ENCODE peak calls at places on chromosomes 11 and 22, in ten cellular contexts. M is mucosa of descending colon, T is pancreas, D is A549, H is uterus, Y is ovary, C is endodermal cell, I is neural progenitor cell, E is cardiac muscle cell, S is Caco-2. F is an unnamed sample.

GRCh38 chr22:46897246-46897623 is 134.8 kb downstream of the TBC1D22A start:
- DNase-seq in M (no peak), T (no peak), D (peak; percentile 31), H (no peak), Y (no peak), C (peak; percentile 42), I (no peak), E (no peak), S (no peak), F (no peak)

GRCh38 chr11:118148877-118149276 is 3.7 kb downstream of the SCN4B start:
- DNase-seq in M (no peak), T (no peak), D (no peak), H (no peak), Y (no peak), C (no peak), I (no peak), E (no peak), S (no peak), F (no peak)

GRCh38 chr11:21552910-21553309 is 640.0 kb upstream of the ANO5 start:
- DNase-seq in M (no peak), T (no peak), D (peak; percentile 67), H (no peak), Y (no peak), C (no peak), I (no peak), E (no peak), S (no peak), F (no peak)

GRCh38 chr11:62805991-62806441 is 776 bp upstream of the NXF1 start:
- DNase-seq in M (no peak), T (no peak), D (no peak), H (no peak), Y (no peak), C (peak; percentile 57), I (peak; percentile 60), E (no peak), S (no peak), F (no peak)

GRCh38 chr11:120710354-120711187 is 199.0 kb downstream of the GRIK4 start:
- DNase-seq in M (peak; percentile 36), T (peak; percentile 30), D (no peak), H (peak; percentile 69), Y (peak; percentile 81), C (peak; percentile 79), I (peak; percentile 72), E (peak; percentile 13), S (peak; percentile 94), F (no peak)

GRCh38 chr11:10866893-10867331 is 9.1 kb upstream of the ZBED5 start:
- DNase-seq in M (no peak), T (no peak), D (no peak), H (no peak), Y (no peak), C (no peak), I (no peak), E (peak; percentile 20), S (no peak), F (no peak)

GRCh38 chr11:46888636-46889035 is 29.7 kb downstream of the LRP4 start:
- DNase-seq in M (no peak), T (no peak), D (no peak), H (no peak), Y (no peak), C (no peak), I (no peak), E (no peak), S (no peak), F (no peak)

GRCh38 chr22:31075961-31076360 is 5.2 kb upstream of the SMTN start:
- DNase-seq in M (peak; percentile 72), T (peak; percentile 30), D (no peak), H (peak; percentile 93), Y (peak; percentile 84), C (no peak), I (no peak), E (no peak), S (no peak), F (peak; percentile 78)

GRCh38 chr11:101862410-101863233 is 52.2 kb upstream of the CEP126 start:
- DNase-seq in M (no peak), T (no peak), D (peak; percentile 74), H (no peak), Y (no peak), C (peak; percentile 77), I (peak; percentile 63), E (peak; percentile 59), S (peak; percentile 82), F (no peak)

GRCh38 chr11:33590471-33590870 is 110.2 kb downstream of the C11orf91 start:
- DNase-seq in M (no peak), T (no peak), D (no peak), H (no peak), Y (no peak), C (no peak), I (no peak), E (no peak), S (no peak), F (no peak)

GRCh38 chr11:127000991-127001390 is 421 bp upstream of the KIRREL3 start:
- DNase-seq in M (no peak), T (no peak), D (no peak), H (no peak), Y (no peak), C (peak; percentile 41), I (peak; percentile 34), E (no peak), S (no peak), F (no peak)

GRCh38 chr11:35235944-35236666 is 97.1 kb downstream of the CD44 start:
- DNase-seq in M (peak; percentile 51), T (peak; percentile 89), D (peak; percentile 54), H (no peak), Y (no peak), C (no peak), I (no peak), E (no peak), S (no peak), F (no peak)

GRCh38 chr11:69898123-69898522 is 78.9 kb upstream of the FGF3 start:
- DNase-seq in M (peak; percentile 14), T (no peak), D (no peak), H (no peak), Y (no peak), C (no peak), I (no peak), E (no peak), S (no peak), F (no peak)

GRCh38 chr22:26835929-26836528 is 178.6 kb downstream of the MIAT start:
- DNase-seq in M (peak; percentile 31), T (peak; percentile 63), D (peak; percentile 51), H (no peak), Y (peak; percentile 25), C (peak; percentile 94), I (peak; percentile 94), E (peak; percentile 17), S (peak; percentile 41), F (no peak)

GRCh38 chr22:50272103-50272782 is 2.1 kb upstream of the MAPK11 start:
- DNase-seq in M (no peak), T (no peak), D (no peak), H (no peak), Y (no peak), C (peak; percentile 72), I (peak; percentile 45), E (no peak), S (no peak), F (no peak)

GRCh38 chr11:34685864-34686263 is 65.0 kb downstream of the EHF start:
- DNase-seq in M (no peak), T (no peak), D (no peak), H (no peak), Y (no peak), C (no peak), I (no peak), E (no peak), S (no peak), F (no peak)

DNA sequence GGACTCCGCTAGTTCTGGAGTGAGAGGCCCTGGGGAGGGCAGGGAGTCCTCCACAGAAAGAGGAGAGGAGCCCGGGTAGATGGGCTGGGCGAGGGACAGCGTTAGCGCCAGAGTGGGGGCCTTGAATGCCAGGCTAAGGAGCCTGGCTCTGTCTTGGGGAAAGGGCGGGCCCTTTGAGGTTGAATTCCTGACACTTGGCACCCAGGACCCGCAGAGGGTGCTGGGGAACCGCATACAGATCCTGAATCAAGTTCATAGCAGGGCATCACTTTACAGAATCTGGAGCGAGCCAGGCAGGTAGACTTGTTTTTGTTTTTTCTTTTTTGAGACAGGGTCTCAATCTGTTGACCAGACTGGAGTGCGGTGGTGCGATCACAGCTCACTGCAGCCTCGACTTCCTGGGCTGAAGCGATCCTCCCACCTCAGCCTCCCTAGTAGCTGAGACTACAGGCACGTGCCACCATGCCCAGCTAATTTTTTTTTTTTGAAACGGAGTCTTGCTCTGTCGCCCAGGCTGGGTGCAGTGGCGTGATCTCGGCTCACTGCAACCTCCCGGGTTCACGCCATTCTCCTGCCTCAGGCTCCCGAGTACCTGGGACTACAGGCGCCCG is 6.0 kb downstream of the CARNS1 start:
- DNase-seq in M (no peak), T (no peak), D (no peak), H (no peak), Y (no peak), C (no peak), I (no peak), E (no peak), S (no peak), F (no peak)
- H3K4me3 ChIP-seq in M (no peak overlapping the region), T (no peak overlapping the region), D (peak overlapping the region; percentile 57), H (peak overlapping the region; percentile 26), Y (peak overlapping the region; percentile 59), C (no peak overlapping the region), I (no peak overlapping the region), E (no peak overlapping the region), S (peak overlapping the region; percentile 18), F (peak overlapping the region; percentile 54)

DNA sequence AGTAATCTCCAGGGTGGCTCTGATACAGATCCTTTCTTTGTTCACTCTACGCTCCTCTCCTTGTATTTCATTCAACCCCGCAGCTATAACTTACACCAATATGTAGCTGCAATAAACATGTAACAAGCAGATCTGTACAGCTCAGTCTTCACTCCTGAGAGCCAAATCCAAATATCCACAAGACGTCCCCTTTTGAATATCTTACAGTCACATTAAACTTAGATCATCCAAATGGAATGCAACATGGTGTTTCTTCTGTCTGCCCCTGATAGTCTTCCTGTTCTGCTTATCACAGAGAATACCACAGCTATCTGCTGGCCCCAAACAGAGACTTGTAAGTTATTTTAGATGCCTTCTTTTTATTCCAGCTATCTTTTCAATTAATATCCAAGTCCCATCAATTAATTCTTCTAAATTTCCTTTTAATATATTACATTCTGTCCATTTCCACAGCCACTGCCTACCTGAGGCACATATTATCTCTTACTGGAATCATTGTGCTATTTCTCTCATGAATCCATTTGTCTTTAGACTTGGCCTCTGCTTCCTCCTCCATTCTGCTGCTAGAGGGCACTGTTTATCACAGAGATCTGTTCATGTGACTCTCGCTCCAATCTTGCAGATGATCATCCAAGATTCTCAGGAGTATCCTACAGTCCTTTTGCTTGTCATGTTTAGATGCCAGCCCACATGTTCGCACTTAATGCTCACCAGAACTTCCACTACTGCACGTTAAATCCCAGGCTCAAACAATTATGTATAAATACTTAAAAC is 908.6 kb downstream of the NTM start:
- DNase-seq in M (no peak), T (no peak), D (peak; percentile 0), H (no peak), Y (no peak), C (peak; percentile 67), I (peak; percentile 35), E (no peak), S (no peak), F (no peak)
- TF ChIP-seq CTCF in M (no peak), T (no peak), D (no peak), H (no peak), Y (no peak), C (peak; percentile 77), I (peak; percentile 67), E (peak; percentile 38), S (peak; percentile 62), F (peak; percentile 42)

GRCh38 chr22:28780296-28780695 is 7.8 kb downstream of the CCDC117 start:
- DNase-seq in M (no peak), T (no peak), D (no peak), H (no peak), Y (no peak), C (no peak), I (no peak), E (no peak), S (no peak), F (no peak)
- H3K4me1 ChIP-seq in M (peaks cover 22% of the 10 kb centered on the region), T (peaks cover 11% of the 10 kb centered on the region), D (peaks cover 21% of the 10 kb centered on the region), H (no peaks in the 10 kb centered on the region), Y (no peaks in the 10 kb centered on the region), C (peaks cover 8% of the 10 kb centered on the region), I (no peaks in the 10 kb centered on the region), E (peaks cover 13% of the 10 kb centered on the region), S (peaks cover 28% of the 10 kb centered on the region), F (peaks cover 42% of the 10 kb centered on the region)

GRCh38 chr22:45777852-45778172 is 106.2 kb downstream of the ATXN10 start:
- DNase-seq in M (no peak), T (no peak), D (no peak), H (no peak), Y (no peak), C (no peak), I (no peak), E (no peak), S (no peak), F (no peak)
- H3K4me3 ChIP-seq in M (no peak overlapping the region), T (no peak overlapping the region), D (no peak overlapping the region), H (no peak overlapping the region), Y (no peak overlapping the region), C (no peak overlapping the region), I (no peak overlapping the region), E (no peak overlapping the region), S (no peak overlapping the region), F (no peak overlapping the region)